ENCODE peak calls at places on chromosomes 11 and 22, in nine cellular contexts. Q is EH; H is CD4-positive, alpha-beta T cell; S is naive thymus-derived CD8-positive, alpha-beta T cell; C is CD8-positive, alpha-beta T cell; Z is stimulated activated CD4-positive, alpha-beta T cell treated with anti-CD3 and anti-CD28 coated beads, Interleukin-1b, Interleukin-23, amount 100 ng/mL, for 24 hours; X is A549; M is T1000; Y is PC-9. F is an unnamed sample.
A peak's percentile ranks its signal among the peaks of the same experiment; 100 is the strongest.

GRCh38 chr22:28115426-28115825 is 196.4 kb upstream of the PITPNB start:
- DNase-seq in Q (no peak), H (no peak), S (no peak), C (no peak), Z (no peak), X (no peak), M (no peak), Y (no peak), F (no peak)

GRCh38 chr11:67260406-67260805 is 5.9 kb upstream of the GRK2 start:
- DNase-seq in Q (no peak), H (no peak), S (no peak), C (no peak), Z (no peak), X (no peak), M (no peak), Y (no peak), F (no peak)

GRCh38 chr11:45289369-45289768 is 3.2 kb upstream of the SYT13 start:
- DNase-seq in Q (peak; percentile 56), H (no peak), S (no peak), C (no peak), Z (no peak), X (peak; percentile 66), M (no peak), Y (no peak), F (no peak)

GRCh38 chr22:36201630-36202312 is at the start of gene APOL4:
- DNase-seq in Q (peak; percentile 34), H (no peak), S (no peak), C (no peak), Z (no peak), X (no peak), M (no peak), Y (no peak), F (no peak)

GRCh38 chr22:23060612-23061400 is 9.5 kb upstream of the GNAZ start:
- DNase-seq in Q (no peak), H (no peak), S (peak; percentile 14), C (no peak), Z (no peak), X (no peak), M (no peak), Y (no peak), F (no peak)

GRCh38 chr22:48492371-48493320 is 1335.0 kb downstream of the BRD1 start:
- DNase-seq in Q (peak; percentile 65), H (no peak), S (no peak), C (no peak), Z (no peak), X (peak; percentile 85), M (no peak), Y (peak; percentile 59), F (no peak)

GRCh38 chr22:35334010-35334409 is 34.3 kb downstream of the TOM1 start:
- DNase-seq in Q (no peak), H (no peak), S (no peak), C (no peak), Z (peak; percentile 20), X (no peak), M (no peak), Y (no peak), F (no peak)

GRCh38 chr11:113338730-113339129 is 24.3 kb downstream of the TTC12 start:
- DNase-seq in Q (no peak), H (no peak), S (no peak), C (no peak), Z (no peak), X (no peak), M (no peak), Y (no peak), F (no peak)

GRCh38 chr22:31122532-31123291 is at the start of gene INPP5J:
- DNase-seq in Q (peak; percentile 72), H (no peak), S (no peak), C (no peak), Z (no peak), X (peak; percentile 24), M (peak; percentile 8), Y (peak; percentile 34), F (no peak)

GRCh38 chr11:128688896-128689546 is 4.9 kb upstream of the FLI1 start:
- DNase-seq in Q (no peak), H (no peak), S (no peak), C (no peak), Z (no peak), X (no peak), M (no peak), Y (no peak), F (no peak)

GRCh38 chr11:282630-283360 is 4.6 kb downstream of the NLRP6 start:
- DNase-seq in Q (no peak), H (no peak), S (peak; percentile 14), C (no peak), Z (no peak), X (no peak), M (no peak), Y (no peak), F (no peak)

GRCh38 chr11:65165847-65166317 is 4.2 kb upstream of the SPDYC start:
- DNase-seq in Q (no peak), H (no peak), S (no peak), C (no peak), Z (no peak), X (no peak), M (no peak), Y (no peak), F (no peak)

GRCh38 chr11:134290646-134291045 is 14.5 kb downstream of the GLB1L3 start:
- DNase-seq in Q (no peak), H (no peak), S (no peak), C (no peak), Z (no peak), X (no peak), M (no peak), Y (no peak), F (no peak)

GRCh38 chr11:1392111-1392510 is 2.4 kb downstream of the BRSK2 start:
- DNase-seq in Q (no peak), H (no peak), S (no peak), C (no peak), Z (no peak), X (no peak), M (no peak), Y (no peak), F (no peak)

GRCh38 chr11:121249039-121249663 is 43.4 kb upstream of the SC5D start:
- DNase-seq in Q (peak; percentile 49), H (no peak), S (no peak), C (no peak), Z (no peak), X (peak; percentile 9), M (no peak), Y (peak; percentile 59), F (no peak)

GRCh38 chr11:70547821-70548670 is 149.7 kb downstream of the CTTN start:
- DNase-seq in Q (no peak), H (no peak), S (no peak), C (no peak), Z (no peak), X (no peak), M (no peak), Y (no peak), F (no peak)

GRCh38 chr22:40509401-40510134 is 127.0 kb downstream of the MRTFA start:
- DNase-seq in Q (peak; percentile 97), H (no peak), S (no peak), C (no peak), Z (no peak), X (peak; percentile 94), M (no peak), Y (peak; percentile 87), F (no peak)

GRCh38 chr11:96388891-96389603 is 665 bp downstream of the CCDC82 start:
- DNase-seq in Q (peak; percentile 64), H (no peak), S (no peak), C (no peak), Z (no peak), X (no peak), M (no peak), Y (peak; percentile 44), F (no peak)

GRCh38 chr11:2269601-2270321 is 627 bp downstream of the ASCL2 start:
- DNase-seq in Q (peak; percentile 33), H (peak; percentile 13), S (peak; percentile 37), C (peak; percentile 34), Z (no peak), X (peak; percentile 85), M (no peak), Y (no peak), F (no peak)

GRCh38 chr11:116179346-116179850 is 593.4 kb downstream of the BUD13 start:
- DNase-seq in Q (no peak), H (no peak), S (no peak), C (no peak), Z (no peak), X (no peak), M (no peak), Y (no peak), F (no peak)

GRCh38 chr11:69473520-69473894 is 8.0 kb upstream of the LINC01488 start:
- DNase-seq in Q (no peak), H (no peak), S (no peak), C (no peak), Z (no peak), X (no peak), M (no peak), Y (no peak), F (no peak)

GRCh38 chr11:93842461-93842860 is 8.0 kb downstream of the VSTM5 start:
- DNase-seq in Q (peak; percentile 72), H (no peak), S (no peak), C (no peak), Z (no peak), X (peak; percentile 24), M (no peak), Y (peak; percentile 90), F (no peak)

GRCh38 chr22:17269607-17270261 is 50.5 kb upstream of the ADA2 start:
- DNase-seq in Q (no peak), H (no peak), S (no peak), C (no peak), Z (no peak), X (no peak), M (no peak), Y (no peak), F (no peak)

GRCh38 chr22:35311551-35311999 is 11.9 kb downstream of the TOM1 start:
- DNase-seq in Q (no peak), H (no peak), S (no peak), C (no peak), Z (no peak), X (no peak), M (no peak), Y (no peak), F (no peak)

GRCh38 chr11:126343051-126343450 is 12.4 kb upstream of the ST3GAL4 start:
- DNase-seq in Q (no peak), H (no peak), S (no peak), C (no peak), Z (no peak), X (no peak), M (no peak), Y (no peak), F (no peak)

GRCh38 chr22:45164217-45165123 is 745 bp downstream of the NUP50 start:
- DNase-seq in Q (peak; percentile 20), H (no peak), S (peak; percentile 36), C (no peak), Z (peak; percentile 16), X (no peak), M (no peak), Y (no peak), F (peak; percentile 16)

GRCh38 chr11:128927108-128927461 is 15.6 kb downstream of the TP53AIP1 start:
- DNase-seq in Q (no peak), H (no peak), S (no peak), C (no peak), Z (no peak), X (no peak), M (no peak), Y (no peak), F (no peak)

GRCh38 chr11:120061036-120061760 is 76.7 kb downstream of the TRIM29 start:
- DNase-seq in Q (peak; percentile 55), H (no peak), S (no peak), C (no peak), Z (no peak), X (no peak), M (no peak), Y (no peak), F (no peak)

F was measured in T-helper 22 cell.